ENCODE peak calls at places on chromosome 14, in nine cellular contexts. J is GM04504; A is NCI-H1092 treated with DMSO at 0.1 percent for 48 hours; Y is NCI-H1694; P is stimulated activated CD4-positive, alpha-beta T cell treated with anti-CD3 and anti-CD28 coated beads, Interleukin-12 subunit alpha, Interleukin-12 subunit beta, amount 100 ng/mL, for 48 hours; I is neural progenitor cell; K is HCT116; D is neuronal stem cell; O is HEK293T. Z is an unnamed sample.

GRCh38 chr14:37051153-37051552 is 121.3 kb downstream of the SLC25A21 start:
- DNase-seq in J (no peak), A (no peak), Y (no peak), P (no peak), I (no peak), K (no peak), D (no peak), O (no peak), Z (no peak)

GRCh38 chr14:89617471-89618291 is 200.6 kb upstream of the FOXN3 start:
- DNase-seq in J (no peak), A (peak; percentile 42), Y (peak; percentile 43), P (no peak), I (peak; percentile 60), K (no peak), D (peak; percentile 26), O (peak; percentile 25), Z (peak; percentile 17)

GRCh38 chr14:105260826-105261438 is 12.6 kb downstream of the BTBD6 start:
- DNase-seq in J (no peak), A (no peak), Y (no peak), P (no peak), I (no peak), K (no peak), D (no peak), O (no peak), Z (no peak)

GRCh38 chr14:104096318-104096717 is 10.8 kb downstream of the ASPG start:
- DNase-seq in J (no peak), A (no peak), Y (no peak), P (no peak), I (no peak), K (no peak), D (no peak), O (no peak), Z (no peak)

GRCh38 chr14:89635615-89636014 is 218.6 kb upstream of the FOXN3 start:
- DNase-seq in J (no peak), A (no peak), Y (no peak), P (no peak), I (no peak), K (no peak), D (no peak), O (no peak), Z (no peak)

GRCh38 chr14:20602583-20602982 is 11.4 kb upstream of the RNASE12 start:
- DNase-seq in J (no peak), A (no peak), Y (no peak), P (no peak), I (no peak), K (no peak), D (no peak), O (no peak), Z (no peak)

GRCh38 chr14:32564591-32564990 is 235.5 kb downstream of the AKAP6 start:
- DNase-seq in J (no peak), A (no peak), Y (no peak), P (no peak), I (no peak), K (no peak), D (no peak), O (no peak), Z (no peak)

GRCh38 chr14:99654235-99655000 is 9.5 kb downstream of the HHIPL1 start:
- DNase-seq in J (peak; percentile 61), A (no peak), Y (no peak), P (no peak), I (peak; percentile 50), K (no peak), D (no peak), O (no peak), Z (peak; percentile 54)

GRCh38 chr14:88476375-88476774 is 78.4 kb downstream of the PTPN21 start:
- DNase-seq in J (no peak), A (no peak), Y (no peak), P (no peak), I (no peak), K (no peak), D (no peak), O (no peak), Z (no peak)

GRCh38 chr14:68291820-68292219 is 472.2 kb downstream of the RAD51B start:
- DNase-seq in J (no peak), A (peak; percentile 54), Y (no peak), P (no peak), I (no peak), K (peak; percentile 37), D (no peak), O (peak; percentile 48), Z (no peak)

GRCh38 chr14:103533999-103534575 is 5.1 kb downstream of the TRMT61A start:
- DNase-seq in J (no peak), A (no peak), Y (no peak), P (no peak), I (no peak), K (no peak), D (no peak), O (no peak), Z (peak; percentile 11)

GRCh38 chr14:31936100-31936499 is 141.0 kb upstream of the ARHGAP5 start:
- DNase-seq in J (no peak), A (no peak), Y (no peak), P (no peak), I (no peak), K (no peak), D (no peak), O (no peak), Z (no peak)

GRCh38 chr14:90750191-90750590 is 66.0 kb downstream of the TTC7B start:
- DNase-seq in J (no peak), A (no peak), Y (no peak), P (no peak), I (no peak), K (no peak), D (no peak), O (no peak), Z (no peak)

GRCh38 chr14:69355955-69356321 is 42.2 kb downstream of the ERH start:
- DNase-seq in J (peak; percentile 66), A (no peak), Y (no peak), P (no peak), I (no peak), K (no peak), D (no peak), O (no peak), Z (no peak)

GRCh38 chr14:72633551-72633950 is 260.4 kb downstream of the DPF3 start:
- DNase-seq in J (no peak), A (no peak), Y (no peak), P (no peak), I (no peak), K (no peak), D (no peak), O (no peak), Z (no peak)

GRCh38 chr14:106802413-106803364 is 1276.3 kb downstream of the TMEM121 start:
- DNase-seq in J (no peak), A (no peak), Y (peak; percentile 3), P (no peak), I (no peak), K (no peak), D (no peak), O (no peak), Z (no peak)

GRCh38 chr14:99735189-99736135 is 51.4 kb downstream of the CYP46A1 start:
- DNase-seq in J (no peak), A (no peak), Y (no peak), P (no peak), I (no peak), K (no peak), D (no peak), O (no peak), Z (no peak)

GRCh38 chr14:71702799-71703198 is 229.4 kb upstream of the RGS6 start:
- DNase-seq in J (no peak), A (no peak), Y (no peak), P (no peak), I (no peak), K (no peak), D (no peak), O (no peak), Z (no peak)

GRCh38 chr14:54686219-54686870 is 119.4 kb downstream of the SAMD4A start:
- DNase-seq in J (peak; percentile 88), A (no peak), Y (no peak), P (no peak), I (no peak), K (no peak), D (no peak), O (no peak), Z (no peak)

GRCh38 chr14:76779221-76780057 is 18.2 kb downstream of the VASH1 start:
- DNase-seq in J (no peak), A (no peak), Y (no peak), P (no peak), I (no peak), K (no peak), D (no peak), O (no peak), Z (no peak)

GRCh38 chr14:105099778-105100177 is 34.5 kb upstream of the GPR132 start:
- DNase-seq in J (no peak), A (no peak), Y (no peak), P (no peak), I (no peak), K (no peak), D (no peak), O (no peak), Z (no peak)

GRCh38 chr14:48333221-48333910 is 658.0 kb upstream of the MDGA2 start:
- DNase-seq in J (no peak), A (no peak), Y (no peak), P (no peak), I (no peak), K (no peak), D (no peak), O (no peak), Z (no peak)

GRCh38 chr14:101151226-101151929 is 247.9 kb upstream of the RTL1 start:
- DNase-seq in J (no peak), A (no peak), Y (no peak), P (no peak), I (peak; percentile 28), K (peak; percentile 22), D (no peak), O (no peak), Z (no peak)

GRCh38 chr14:55766071-55766470 is 186.1 kb downstream of the KTN1 start:
- DNase-seq in J (no peak), A (no peak), Y (no peak), P (no peak), I (no peak), K (no peak), D (no peak), O (no peak), Z (no peak)

GRCh38 chr14:97117693-97118092 is 320.5 kb downstream of the VRK1 start:
- DNase-seq in J (no peak), A (no peak), Y (no peak), P (no peak), I (no peak), K (no peak), D (no peak), O (no peak), Z (no peak)